ENCODE peak calls at places on chromosome 10, in six cellular contexts. One of them, this sample, is unnamed.
A peak's percentile ranks its signal among the peaks of the same experiment; 100 is the strongest.

GRCh38 chr10:91219371-91220193 is 881 bp upstream of the PCGF5 start:
- DNase-seq in K562: no peak
- DNase-seq in H1: no peak
- DNase-seq in SK-N-SH: no peak
- DNase-seq in GM12878: no peak
- DNase-seq in HepG2: peak; percentile 98
- DNase-seq in this sample: no peak

GRCh38 chr10:97570789-97571536 is 1.6 kb upstream of the ANKRD2 start:
- DNase-seq in GM12878: no peak
- DNase-seq in HepG2: no peak
- DNase-seq in SK-N-SH: peak; percentile 74
- DNase-seq in K562: no peak
- DNase-seq in H1: no peak
- DNase-seq in this sample: no peak

GRCh38 chr10:14200645-14201534 is 129.8 kb downstream of the FRMD4A start:
- DNase-seq in H1: no peak
- DNase-seq in SK-N-SH: peak; percentile 26
- DNase-seq in GM12878: no peak
- DNase-seq in HepG2: no peak
- DNase-seq in K562: peak; percentile 36
- DNase-seq in this sample: no peak

GRCh38 chr10:24963646-24964045 is 11.2 kb upstream of the PRTFDC1 start:
- DNase-seq in K562: no peak
- DNase-seq in H1: no peak
- DNase-seq in SK-N-SH: no peak
- DNase-seq in HepG2: no peak
- DNase-seq in GM12878: no peak
- DNase-seq in this sample: no peak

GRCh38 chr10:6579193-6579903 is 728 bp downstream of the PRKCQ start:
- DNase-seq in GM12878: no peak
- DNase-seq in SK-N-SH: no peak
- DNase-seq in HepG2: no peak
- DNase-seq in K562: peak; percentile 56
- DNase-seq in H1: no peak
- DNase-seq in this sample: no peak

GRCh38 chr10:104040382-104040781 is 45.3 kb downstream of the COL17A1 start:
- DNase-seq in GM12878: no peak
- DNase-seq in K562: no peak
- DNase-seq in HepG2: no peak
- DNase-seq in H1: no peak
- DNase-seq in SK-N-SH: no peak
- DNase-seq in this sample: no peak

GRCh38 chr10:4719040-4719439 is 107.0 kb upstream of the AKR1E2 start:
- DNase-seq in HepG2: no peak
- DNase-seq in H1: no peak
- DNase-seq in SK-N-SH: no peak
- DNase-seq in GM12878: no peak
- DNase-seq in K562: no peak
- DNase-seq in this sample: no peak

GRCh38 chr10:98423691-98424120 is 8.7 kb upstream of the PYROXD2 start:
- DNase-seq in K562: peak; percentile 41
- DNase-seq in HepG2: peak; percentile 41
- DNase-seq in H1: no peak
- DNase-seq in SK-N-SH: no peak
- DNase-seq in GM12878: no peak
- DNase-seq in this sample: no peak

DNA sequence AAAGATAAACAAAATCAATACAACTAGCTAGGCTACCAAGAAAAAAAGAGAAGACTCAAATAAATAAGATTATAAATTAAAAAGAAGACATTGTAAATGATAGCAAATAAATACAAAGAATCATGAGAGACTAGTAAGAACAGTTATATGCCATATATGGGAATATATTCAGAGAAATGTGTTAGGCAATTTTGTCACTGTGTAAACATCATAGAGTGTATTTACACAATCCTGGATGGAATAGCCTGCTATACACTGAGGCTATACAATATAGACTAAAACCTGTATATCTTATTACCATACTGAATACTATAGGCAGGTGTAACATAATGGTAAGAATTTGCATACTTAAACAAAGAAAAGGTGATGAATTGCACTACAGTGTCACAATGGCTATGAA is 717.4 kb downstream of the PARD3 start:
- DNase-seq in K562: no peak
- DNase-seq in HepG2: no peak
- DNase-seq in H1: no peak
- DNase-seq in GM12878: no peak
- DNase-seq in SK-N-SH: no peak
- DNase-seq in this sample: no peak
- TF ChIP-seq POLR2AphosphoS5 in K562: no peak
- TF ChIP-seq POLR2AphosphoS5 in HepG2: no peak
- TF ChIP-seq POLR2AphosphoS5 in H1: no peak
- TF ChIP-seq POLR2AphosphoS5 in GM12878: no peak
- TF ChIP-seq POLR2AphosphoS5 in SK-N-SH: no peak
- TF ChIP-seq POLR2AphosphoS5 in this sample: no peak

DNA sequence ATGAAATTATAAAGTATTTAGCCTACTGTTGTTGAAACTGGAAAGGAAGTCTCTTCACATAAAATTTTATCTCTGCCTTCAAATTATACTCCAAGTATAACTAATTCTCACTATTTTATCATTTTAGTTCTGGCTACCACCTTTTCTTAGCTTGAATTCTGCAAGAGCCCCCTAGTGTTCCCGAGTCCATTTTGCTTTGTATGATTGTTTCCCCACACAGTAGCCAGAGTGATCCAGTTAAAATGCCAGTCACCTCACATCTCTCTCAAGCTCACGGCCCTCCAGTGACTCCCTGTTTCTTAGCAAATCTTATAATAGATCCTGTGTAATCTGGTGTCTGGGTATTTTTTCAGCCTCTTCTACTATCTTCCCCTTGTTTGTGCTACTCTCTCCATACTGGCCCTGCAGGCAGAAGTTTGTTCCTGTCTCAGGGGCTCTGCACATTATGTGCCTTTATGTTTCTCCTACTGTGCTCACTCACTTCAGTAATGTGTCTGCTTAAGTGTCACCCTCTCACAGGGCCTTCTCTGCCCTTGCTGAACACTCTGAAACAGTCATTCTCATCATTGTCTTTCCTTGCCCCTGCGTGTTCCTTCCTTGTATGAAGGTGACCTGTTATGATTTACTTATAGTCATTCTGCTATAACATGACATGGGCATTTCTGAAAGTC is 8.9 kb downstream of the WAC start:
- DNase-seq in GM12878: no peak
- DNase-seq in K562: no peak
- DNase-seq in SK-N-SH: peak; percentile 12
- DNase-seq in HepG2: no peak
- DNase-seq in H1: no peak
- DNase-seq in this sample: no peak
- TF ChIP-seq CTCF in GM12878: no peak
- TF ChIP-seq CTCF in K562: no peak
- TF ChIP-seq CTCF in SK-N-SH: peak; percentile 17
- TF ChIP-seq CTCF in HepG2: no peak
- TF ChIP-seq CTCF in H1: no peak
- TF ChIP-seq CTCF in this sample: peak; percentile 3

GRCh38 chr10:125037145-125037544 is 95.2 kb downstream of the ZRANB1 start:
- DNase-seq in H1: no peak
- DNase-seq in SK-N-SH: no peak
- DNase-seq in K562: no peak
- DNase-seq in HepG2: peak; percentile 37
- DNase-seq in GM12878: no peak
- DNase-seq in this sample: peak; percentile 85
- TF ChIP-seq JUND in H1: no peak
- TF ChIP-seq JUND in SK-N-SH: no peak
- TF ChIP-seq JUND in K562: no peak
- TF ChIP-seq JUND in HepG2: no peak
- TF ChIP-seq JUND in GM12878: no peak
- TF ChIP-seq JUND in this sample: no peak

DNA sequence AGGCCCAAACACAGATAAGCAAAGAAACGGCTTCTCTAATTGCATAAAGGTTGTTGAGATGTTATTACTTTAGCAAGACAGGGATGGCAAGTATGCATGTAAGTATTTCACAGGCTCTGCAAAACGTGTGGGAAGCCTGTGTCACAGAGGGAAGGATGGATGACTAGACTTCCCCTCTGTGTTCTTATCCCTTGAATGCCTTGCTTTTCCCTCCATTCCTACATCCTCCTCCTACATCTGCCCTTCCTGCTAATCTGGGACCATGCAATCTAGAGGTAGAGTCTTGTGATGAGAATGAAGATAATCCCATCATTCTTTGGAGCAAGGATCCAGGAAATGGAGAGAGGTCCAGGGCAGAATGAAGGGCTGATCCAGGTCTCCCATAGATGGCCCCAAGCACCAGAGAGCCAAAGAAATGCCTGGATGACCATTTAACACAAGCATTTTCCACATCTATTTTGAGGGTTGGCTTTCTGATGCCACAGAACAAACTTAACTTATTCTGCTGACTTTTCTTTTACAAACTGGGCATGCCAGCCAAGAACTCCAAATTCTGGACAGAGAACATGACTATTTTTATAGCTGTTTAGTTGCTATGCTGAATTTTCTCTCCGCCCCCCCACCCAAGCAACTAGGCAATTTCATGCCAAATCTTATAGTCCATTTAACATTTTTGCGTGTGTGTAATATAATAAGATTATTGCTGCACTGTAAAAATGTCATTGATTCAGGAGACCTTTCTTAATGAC is 48.1 kb downstream of the NRP1 start:
- DNase-seq in SK-N-SH: no peak
- DNase-seq in K562: no peak
- DNase-seq in H1: no peak
- DNase-seq in GM12878: no peak
- DNase-seq in HepG2: no peak
- DNase-seq in this sample: no peak
- TF ChIP-seq POLR2AphosphoS5 in SK-N-SH: no peak
- TF ChIP-seq POLR2AphosphoS5 in K562: no peak
- TF ChIP-seq POLR2AphosphoS5 in H1: no peak
- TF ChIP-seq POLR2AphosphoS5 in GM12878: no peak
- TF ChIP-seq POLR2AphosphoS5 in HepG2: no peak
- TF ChIP-seq POLR2AphosphoS5 in this sample: no peak

This sample was measured in HCT116.